ENCODE peak calls at places on chromosomes 6 and 20, in four cellular contexts. F is IMR-90, R is gastrocnemius medialis, S is Peyer's patch. J is an unnamed sample. For H3K4me1, the result is how much of the 10 kb centered on the place peaks cover.

GRCh38 chr6:79570129-79570801 is 33.0 kb upstream of the LCA5 start:
- DNase-seq in F (peak), R (no peak), S (no peak), J (peak)

GRCh38 chr6:122790740-122791679 is 2.0 kb downstream of the SMPDL3A start:
- DNase-seq in F (peak), R (no peak), S (no peak), J (peak)

GRCh38 chr6:3371222-3371949 is 85.5 kb downstream of the SLC22A23 start:
- DNase-seq in R (no peak), S (no peak), F (no peak), J (no peak)

GRCh38 chr20:5364136-5364821 is 47.5 kb upstream of the PROKR2 start:
- DNase-seq in R (no peak), F (no peak), S (no peak), J (no peak)

GRCh38 chr6:12602951-12603710 is 113.4 kb upstream of the PHACTR1 start:
- DNase-seq in S (no peak), F (peak), R (no peak), J (peak)

GRCh38 chr20:57224641-57225138 is 41.8 kb downstream of the BMP7 start:
- DNase-seq in R (no peak), F (no peak), S (no peak), J (no peak)

GRCh38 chr6:134170844-134171243 is 118.4 kb upstream of the SLC2A12 start:
- DNase-seq in R (peak), S (no peak), F (peak), J (no peak)

GRCh38 chr6:45445749-45446454 is 68.2 kb upstream of the SUPT3H start:
- DNase-seq in S (no peak), R (peak), F (peak), J (peak)

GRCh38 chr20:3248167-3248992 is 9.4 kb upstream of the SLC4A11 start:
- DNase-seq in F (no peak), R (no peak), S (peak), J (no peak)

GRCh38 chr6:153312633-153313032 is 181.6 kb upstream of the RGS17 start:
- DNase-seq in F (peak), R (no peak), S (peak), J (peak)

GRCh38 chr6:128005009-128005408 is 104.2 kb upstream of the THEMIS start:
- DNase-seq in S (no peak), R (no peak), F (peak), J (no peak)

GRCh38 chr6:6052216-6052615 is 45.5 kb upstream of the NRN1 start:
- DNase-seq in S (no peak), F (no peak), R (no peak), J (no peak)

GRCh38 chr20:62155428-62156253 is 12.1 kb downstream of the SS18L1 start:
- DNase-seq in S (no peak), F (peak), R (no peak), J (no peak)

GRCh38 chr6:30156262-30156599 is 4.8 kb downstream of the TRIM10 start:
- DNase-seq in R (peak), F (no peak), S (peak), J (peak)

GRCh38 chr6:92023410-92023940 is 1395.9 kb downstream of the EPHA7 start:
- DNase-seq in R (no peak), F (no peak), S (no peak), J (no peak)

GRCh38 chr6:20718705-20719653 is 184.7 kb downstream of the CDKAL1 start:
- DNase-seq in R (no peak), S (no peak), F (no peak), J (no peak)

GRCh38 chr20:10179574-10180298 is 38.9 kb upstream of the SNAP25 start:
- DNase-seq in F (peak), S (no peak), R (no peak), J (no peak)

GRCh38 chr6:12594541-12594893 is 122.0 kb upstream of the PHACTR1 start:
- DNase-seq in S (no peak), R (no peak), F (no peak), J (no peak)

GRCh38 chr20:61057313-61058171 is 194.5 kb upstream of the CDH4 start:
- DNase-seq in R (no peak), F (no peak), S (no peak), J (no peak)

GRCh38 chr20:2705931-2706645 is 13.5 kb downstream of the EBF4 start:
- DNase-seq in F (no peak), R (no peak), S (no peak), J (no peak)

GRCh38 chr6:81769834-81770233 is 17.4 kb upstream of the TENT5A start:
- DNase-seq in F (peak), S (no peak), R (no peak), J (no peak)

GRCh38 chr6:14129572-14129971 is 12.0 kb downstream of the CD83 start:
- DNase-seq in R (peak), S (no peak), F (peak), J (peak)

GRCh38 chr6:149560736-149561135 is 5.4 kb upstream of the GINM1 start:
- DNase-seq in R (no peak), S (no peak), F (no peak), J (no peak)

GRCh38 chr6:147108256-147108910 is 95.8 kb upstream of the STXBP5 start:
- DNase-seq in R (no peak), F (no peak), S (no peak), J (no peak)

GRCh38 chr6:33977606-33978438 is 168.1 kb downstream of the GRM4 start:
- DNase-seq in R (no peak), S (peak), F (no peak), J (no peak)

GRCh38 chr20:24738981-24739633 is 210.0 kb upstream of the CST7 start:
- DNase-seq in S (no peak), R (no peak), F (no peak), J (no peak)

GRCh38 chr6:42451595-42452170 is at the start of gene TRERF1:
- DNase-seq in R (no peak), S (peak), F (peak), J (peak)

GRCh38 chr6:150992682-150993081 is 127.2 kb downstream of the MTHFD1L start:
- DNase-seq in R (no peak), F (peak), S (no peak), J (no peak)

GRCh38 chr6:11215773-11216172 is 16.7 kb downstream of the NEDD9 start:
- DNase-seq in R (no peak), S (no peak), F (no peak), J (peak)

GRCh38 chr6:158031445-158032353 is 50.0 kb downstream of the SYNJ2 start:
- DNase-seq in F (peak), R (no peak), S (no peak), J (no peak)

DNA sequence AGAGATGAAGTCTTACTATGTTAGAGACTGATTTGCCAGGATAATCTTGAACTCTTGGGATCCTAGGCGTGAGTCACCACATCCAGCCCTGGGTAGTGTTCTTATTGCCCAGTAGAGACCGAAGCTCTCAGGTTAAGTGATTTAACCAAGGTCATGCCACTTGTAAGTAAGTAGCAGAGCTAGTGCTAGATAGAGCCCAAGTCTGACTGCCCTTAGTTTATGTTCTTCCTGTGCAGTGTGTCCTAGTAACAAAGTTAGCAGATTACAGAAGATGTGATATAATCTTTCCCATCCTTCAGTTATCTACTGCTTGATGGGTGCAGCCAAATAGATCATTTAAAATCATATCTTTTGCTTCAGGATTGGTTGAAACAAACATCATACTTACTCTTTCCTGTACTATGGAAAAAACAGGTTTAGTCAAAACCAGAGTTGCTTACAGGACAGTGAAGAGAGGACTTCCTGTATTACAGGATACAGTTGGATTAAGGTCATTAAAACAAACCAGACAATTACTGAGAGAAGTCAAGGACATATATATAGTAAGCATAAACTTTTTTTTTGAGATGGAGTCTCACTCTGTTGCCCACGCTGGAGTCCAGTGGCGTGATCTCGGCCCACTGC is 9.5 kb upstream of the PABPC1L start:
- DNase-seq in S (no peak), F (no peak), R (no peak), J (no peak)
- H3K4me1 ChIP-seq in S (under half), F (under half), R (under half), J (under half)

DNA sequence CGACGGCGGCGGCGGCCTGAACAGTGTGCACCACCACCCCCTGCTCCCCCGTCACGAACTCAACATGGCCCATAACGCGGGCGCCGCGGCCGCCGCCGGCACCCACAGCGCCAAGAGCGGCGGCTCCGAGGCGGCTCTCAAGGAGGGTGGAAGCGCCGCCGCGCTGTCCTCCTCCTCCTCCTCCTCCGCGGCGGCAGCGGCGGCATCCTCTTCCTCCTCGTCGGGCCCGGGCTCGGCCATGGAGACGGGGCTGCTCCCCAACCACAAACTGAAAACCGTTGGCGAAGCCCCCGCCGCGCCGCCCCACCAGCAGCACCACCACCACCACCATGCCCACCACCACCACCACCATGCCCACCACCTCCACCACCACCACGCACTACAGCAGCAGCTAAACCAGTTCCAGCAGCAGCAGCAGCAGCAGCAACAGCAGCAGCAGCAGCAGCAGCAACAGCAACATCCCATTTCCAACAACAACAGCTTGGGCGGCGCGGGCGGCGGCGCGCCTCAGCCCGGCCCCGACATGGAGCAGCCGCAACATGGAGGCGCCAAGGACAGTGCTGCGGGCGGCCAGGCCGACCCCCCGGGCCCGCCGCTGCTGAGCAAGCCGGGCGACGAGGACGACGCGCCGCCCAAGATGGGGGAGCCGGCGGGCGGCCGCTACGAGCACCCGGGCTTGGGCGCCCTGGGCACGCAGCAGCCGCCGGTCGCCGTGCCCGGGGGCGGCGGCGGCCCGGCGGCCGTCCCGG is 862 bp downstream of the ARID1B start:
- DNase-seq in F (peak), R (peak), S (peak), J (peak)
- TF ChIP-seq POLR2A in F (peak), R (no peak), S (no peak), J (peak)

DNA sequence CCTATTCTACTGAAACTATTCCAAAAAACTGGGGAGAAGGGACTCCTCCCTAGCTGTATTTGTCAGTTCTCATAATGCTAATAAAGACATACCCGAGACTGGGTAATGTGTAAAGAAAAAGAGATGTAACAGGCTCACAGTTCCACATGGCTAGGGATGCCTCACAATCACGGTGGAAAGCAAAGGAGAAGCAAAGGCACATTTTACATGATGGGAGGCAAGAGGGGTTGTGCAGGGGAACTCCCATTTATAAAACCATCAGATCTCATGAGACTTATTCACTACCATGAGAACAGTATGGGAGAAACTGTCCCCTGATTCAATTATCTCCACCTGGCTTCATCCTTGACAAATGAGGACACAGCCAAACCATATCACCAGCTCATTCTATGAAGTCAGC is 111.2 kb upstream of the RIPOR2 start:
- DNase-seq in F (no peak), S (no peak), R (no peak), J (no peak)
- H3K4me1 ChIP-seq in F (under half), S (under half), R (under half), J (under half)

GRCh38 chr6:107956586-107957164 is 1.3 kb downstream of the SEC63 start:
- DNase-seq in S (no peak), R (no peak), F (peak), J (no peak)

GRCh38 chr6:107962723-107963122 is 4.7 kb upstream of the SEC63 start:
- DNase-seq in F (no peak), R (no peak), S (no peak), J (no peak)

GRCh38 chr6:107957909-107958688 is at the start of gene SEC63:
- DNase-seq in F (peak), R (peak), S (peak), J (peak)

DNA sequence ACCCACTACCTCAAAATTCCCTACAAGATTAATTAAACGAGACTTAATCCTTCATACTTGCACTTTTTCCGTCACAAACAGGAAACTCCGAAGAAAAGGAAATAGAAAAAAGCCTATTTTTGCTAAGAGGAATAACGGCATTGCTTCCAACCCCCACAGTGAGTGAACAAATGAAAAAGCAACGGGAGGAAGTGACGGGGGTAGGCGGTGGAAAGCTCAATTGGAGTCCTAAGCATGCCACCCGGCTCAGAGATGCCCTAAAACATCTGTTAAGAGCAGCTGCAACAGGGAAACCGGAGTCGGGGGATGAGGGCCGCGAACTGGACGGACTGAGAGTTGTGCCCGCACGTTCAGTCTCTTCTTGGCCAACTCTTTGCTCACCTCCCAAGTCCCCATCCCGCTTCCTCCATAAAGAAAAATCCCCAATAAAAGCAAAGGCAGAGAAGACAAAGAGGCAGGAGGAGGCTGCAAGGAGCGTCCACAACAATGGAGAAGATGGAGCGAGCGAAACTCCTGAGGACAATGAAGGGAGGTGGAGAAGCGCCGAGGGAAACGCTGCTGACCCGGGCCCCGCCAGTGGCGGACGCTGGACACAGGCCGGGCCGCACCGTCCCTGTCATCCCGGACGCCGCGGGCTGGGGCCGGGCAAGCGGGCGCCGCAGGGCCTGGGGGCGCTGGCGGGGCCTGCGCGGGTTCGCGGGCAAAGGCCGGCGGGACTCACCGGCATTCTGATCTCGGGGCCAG is 671 bp downstream of the SEC63 start:
- DNase-seq in S (peak), R (peak), F (peak), J (peak)
- TF ChIP-seq POLR2A in S (no peak), R (no peak), F (peak), J (no peak)

DNA sequence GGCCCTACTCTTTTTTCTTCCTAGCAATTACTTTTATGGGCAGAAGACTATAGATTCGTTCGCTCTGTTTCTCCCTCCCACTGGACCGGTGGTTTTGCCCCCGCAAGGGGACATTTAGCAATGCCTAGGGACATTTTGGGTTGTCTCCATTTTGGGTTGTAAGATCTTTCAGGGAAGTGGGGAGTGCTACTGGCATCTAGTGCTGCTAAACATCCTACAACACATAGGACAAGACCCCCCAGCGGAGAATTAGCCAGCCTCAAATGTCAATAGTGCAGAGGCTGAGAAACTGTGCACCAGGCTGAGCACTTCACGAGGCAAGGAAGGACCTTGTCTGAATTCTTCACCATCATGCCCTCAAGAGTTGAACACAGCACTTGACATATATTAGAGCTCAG is 4.8 kb upstream of the ZMYND8 start:
- DNase-seq in R (no peak), S (no peak), F (no peak), J (no peak)
- H3K4me1 ChIP-seq in R (half or more), S (under half), F (under half), J (half or more)

GRCh38 chr20:64024141-64024990 is 11.6 kb upstream of the C20orf204 start:
- DNase-seq in R (no peak), S (peak), F (no peak), J (no peak)

GRCh38 chr20:64025101-64025825 is 10.7 kb upstream of the C20orf204 start:
- DNase-seq in S (no peak), F (no peak), R (no peak), J (no peak)

GRCh38 chr20:64022671-64023070 is 13.3 kb upstream of the C20orf204 start:
- DNase-seq in S (no peak), R (no peak), F (no peak), J (no peak)

GRCh38 chr20:64023278-64024140 is 12.5 kb upstream of the C20orf204 start:
- DNase-seq in S (no peak), F (no peak), R (no peak), J (no peak)

GRCh38 chr20:64021124-64021975 is 14.6 kb upstream of the C20orf204 start:
- DNase-seq in S (no peak), R (no peak), F (no peak), J (no peak)
- TF ChIP-seq POLR2A in S (no peak), R (no peak), F (no peak), J (no peak)

DNA sequence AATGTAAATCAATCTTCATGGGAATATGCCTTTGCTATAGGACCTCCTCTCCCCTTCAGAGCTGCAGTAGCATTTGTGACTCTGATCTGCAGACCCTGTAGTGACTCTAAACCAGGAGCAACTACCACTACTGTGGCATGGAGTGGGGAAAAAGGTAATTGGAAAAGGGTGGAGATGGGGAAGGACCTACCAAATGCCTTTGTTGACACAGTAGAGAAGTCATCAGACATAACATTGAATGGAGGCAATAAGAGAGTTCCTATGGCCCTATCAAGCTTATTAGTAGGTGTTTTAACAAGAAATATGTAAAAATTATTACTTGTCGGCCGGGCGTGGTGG is 4.7 kb downstream of the HSPA1A start:
- DNase-seq in R (no peak), F (no peak), S (no peak), J (no peak)
- H3K4me1 ChIP-seq in R (under half), F (under half), S (under half), J (half or more)

GRCh38 chr6:26025894-26026832 is 61.1 kb upstream of the HFE start:
- DNase-seq in S (peak), F (peak), R (peak), J (peak)
- TF ChIP-seq POLR2A in S (peak), F (peak), R (peak), J (no peak)

GRCh38 chr20:41226426-41226825 is 89.1 kb downstream of the PLCG1 start:
- DNase-seq in S (no peak), F (no peak), R (no peak), J (no peak)

GRCh38 chr20:41231136-41231535 is 86.4 kb downstream of the ZHX3 start:
- DNase-seq in S (no peak), F (no peak), R (no peak), J (no peak)

GRCh38 chr20:41229259-41229658 is 88.3 kb downstream of the ZHX3 start:
- DNase-seq in R (no peak), S (no peak), F (no peak), J (no peak)

GRCh38 chr20:41230136-41230535 is 87.4 kb downstream of the ZHX3 start:
- DNase-seq in F (no peak), R (no peak), S (no peak), J (no peak)

GRCh38 chr20:41228858-41229257 is 88.7 kb downstream of the ZHX3 start:
- DNase-seq in S (no peak), F (no peak), R (no peak), J (no peak)
- H3K4me1 ChIP-seq in S (under half), F (under half), R (half or more), J (under half)

GRCh38 chr6:75601608-75602163 is at the start of gene SENP6:
- DNase-seq in R (peak), F (peak), S (peak), J (peak)
- TF ChIP-seq POLR2A in R (peak), F (peak), S (peak), J (peak)